ENCODE peak calls at places on chromosome 7, in five cellular contexts. Y, W, A, F and G are unnamed samples.

GRCh38 chr7:21318190-21318915 is 109.5 kb upstream of the SP4 start:
- DNase-seq in W (no peak), F (no peak), Y (no peak), A (no peak), G (no peak)

GRCh38 chr7:138865843-138866242 is 67.8 kb upstream of the ATP6V0A4 start:
- DNase-seq in A (peak), F (no peak), Y (no peak), W (peak), G (no peak)

GRCh38 chr7:134752006-134752760 is 27.3 kb upstream of the CALD1 start:
- DNase-seq in W (no peak), A (no peak), Y (no peak), F (no peak), G (no peak)

GRCh38 chr7:44348300-44348699 is 22.9 kb upstream of the CAMK2B start:
- DNase-seq in W (peak), F (no peak), Y (no peak), A (peak), G (no peak)

GRCh38 chr7:113113912-113114311 is 4.4 kb downstream of the SMIM30 start:
- DNase-seq in Y (no peak), W (peak), A (peak), F (no peak), G (no peak)

GRCh38 chr7:118305686-118306085 is 81.2 kb downstream of the ANKRD7 start:
- DNase-seq in W (no peak), Y (no peak), F (no peak), A (no peak), G (no peak)

GRCh38 chr7:104982773-104983619 is 31.0 kb upstream of the KMT2E start:
- DNase-seq in Y (peak), W (no peak), F (no peak), A (peak), G (no peak)

GRCh38 chr7:108037748-108038147 is 34.8 kb upstream of the LAMB1 start:
- DNase-seq in F (no peak), A (no peak), W (no peak), Y (no peak), G (no peak)

GRCh38 chr7:88302486-88302885 is 4.2 kb downstream of the STEAP4 start:
- DNase-seq in Y (no peak), W (no peak), F (no peak), A (no peak), G (no peak)

GRCh38 chr7:158757404-158757989 is 52.9 kb upstream of the NCAPG2 start:
- DNase-seq in F (no peak), A (no peak), Y (no peak), W (no peak), G (no peak)

GRCh38 chr7:6559896-6560295 is 8.6 kb upstream of the GRID2IP start:
- DNase-seq in F (no peak), A (no peak), W (no peak), Y (no peak), G (no peak)

DNA sequence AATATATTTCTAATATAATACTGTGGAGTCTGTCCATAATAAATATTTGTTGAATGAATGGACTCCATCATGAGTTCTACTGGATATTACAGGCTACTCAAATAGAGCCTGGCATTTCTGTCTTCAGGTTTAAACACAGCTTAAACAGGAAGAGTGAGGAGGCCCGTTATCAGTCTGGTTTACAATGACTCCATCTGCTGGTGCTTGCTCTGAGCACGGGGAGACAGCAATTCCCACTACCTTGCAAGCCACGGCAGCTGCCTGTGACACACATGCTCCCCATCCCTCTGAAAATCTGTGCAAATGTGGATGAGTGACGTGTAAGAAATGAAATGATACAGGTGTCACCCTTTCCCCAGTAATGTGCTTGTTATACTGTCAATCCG is 293.5 kb upstream of the IMMP2L start:
- DNase-seq in W (no peak), F (no peak), Y (peak), A (no peak), G (no peak)
- TF ChIP-seq CTCF in W (no peak), F (peak), Y (peak), A (no peak), G (no peak)

GRCh38 chr7:130999926-131000325 is 265.9 kb upstream of the KLF14 start:
- DNase-seq in W (no peak), A (no peak), Y (no peak), F (no peak), G (no peak)

GRCh38 chr7:130998993-130999602 is 265.1 kb upstream of the KLF14 start:
- DNase-seq in W (no peak), F (no peak), A (no peak), Y (no peak), G (no peak)

GRCh38 chr7:131002600-131002999 is 268.6 kb upstream of the KLF14 start:
- DNase-seq in W (no peak), F (no peak), A (no peak), Y (no peak), G (no peak)

GRCh38 chr7:131000389-131000788 is 266.4 kb upstream of the KLF14 start:
- DNase-seq in A (no peak), F (no peak), W (no peak), Y (no peak), G (no peak)

GRCh38 chr7:131000873-131001272 is 266.9 kb upstream of the KLF14 start:
- DNase-seq in W (no peak), Y (no peak), F (no peak), A (no peak), G (no peak)
- TF ChIP-seq CTCF in W (no peak), Y (no peak), F (no peak), A (no peak), G (no peak)

DNA sequence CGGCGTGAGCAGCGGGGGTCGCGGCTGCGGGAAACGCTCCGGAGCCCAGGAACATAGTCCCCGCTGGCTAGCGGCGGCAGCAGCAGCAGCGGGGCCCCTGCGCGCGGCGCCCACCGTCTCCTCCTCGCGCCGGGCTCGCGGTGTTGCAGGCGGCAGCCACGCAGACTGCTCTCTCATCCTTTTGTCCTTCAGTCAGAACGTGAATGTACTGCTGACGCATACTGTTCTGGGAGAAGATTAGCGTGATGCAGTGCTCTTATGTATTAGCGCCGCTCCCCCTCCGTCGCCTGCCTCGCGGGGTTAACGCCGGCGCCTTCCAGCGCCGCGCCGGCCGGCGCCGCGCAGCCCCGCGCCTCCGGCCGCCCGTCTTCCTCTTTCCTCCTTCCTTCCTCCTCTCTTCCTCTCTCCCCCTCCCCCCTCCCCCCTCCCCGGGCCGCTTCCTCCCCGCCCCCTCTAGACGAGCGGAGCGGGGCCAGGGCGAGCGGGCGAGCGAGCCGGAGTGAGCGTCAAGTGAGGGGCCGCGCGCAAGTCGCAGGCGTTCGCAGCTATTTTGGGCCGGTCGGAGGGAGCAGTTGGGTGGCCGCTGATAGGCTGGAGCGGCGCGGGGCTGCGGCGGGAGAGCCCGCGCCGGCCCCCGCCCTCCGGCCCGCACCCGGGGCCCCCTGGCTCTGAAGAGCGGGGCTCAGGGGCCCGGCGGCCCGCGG is 816 bp upstream of the LRRC4 start:
- DNase-seq in F (peak), Y (peak), A (peak), W (peak), G (peak)
- TF ChIP-seq CTCF in F (peak), Y (no peak), A (no peak), W (no peak), G (peak)

GRCh38 chr7:13476881-13477444 is 512.5 kb downstream of the ETV1 start:
- DNase-seq in Y (peak), F (no peak), W (no peak), A (no peak), G (no peak)
- TF ChIP-seq CTCF in Y (no peak), F (no peak), W (no peak), A (no peak), G (no peak)

DNA sequence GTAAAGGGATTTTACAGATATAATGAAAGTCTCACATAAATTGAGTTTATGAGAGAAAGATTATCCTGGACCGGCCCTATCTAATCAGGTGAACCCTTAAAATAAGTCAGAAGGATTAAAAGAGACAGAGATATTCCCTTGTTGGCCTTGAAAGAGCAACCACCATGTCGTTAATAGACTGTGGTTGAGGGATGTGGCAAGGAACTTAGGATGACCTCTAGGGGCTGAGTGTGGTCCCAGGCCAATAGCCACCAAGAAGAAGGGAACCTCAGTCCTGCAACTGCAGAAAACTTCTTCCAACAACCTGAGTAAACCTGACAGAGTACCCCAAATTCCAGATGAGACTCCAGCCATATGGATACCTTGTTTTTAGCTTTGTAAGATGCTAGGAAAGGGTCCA is 121.5 kb downstream of the POLR1F start:
- DNase-seq in F (no peak), W (peak), Y (no peak), A (no peak), G (no peak)
- TF ChIP-seq CTCF in F (no peak), W (no peak), Y (no peak), A (no peak), G (peak)

DNA sequence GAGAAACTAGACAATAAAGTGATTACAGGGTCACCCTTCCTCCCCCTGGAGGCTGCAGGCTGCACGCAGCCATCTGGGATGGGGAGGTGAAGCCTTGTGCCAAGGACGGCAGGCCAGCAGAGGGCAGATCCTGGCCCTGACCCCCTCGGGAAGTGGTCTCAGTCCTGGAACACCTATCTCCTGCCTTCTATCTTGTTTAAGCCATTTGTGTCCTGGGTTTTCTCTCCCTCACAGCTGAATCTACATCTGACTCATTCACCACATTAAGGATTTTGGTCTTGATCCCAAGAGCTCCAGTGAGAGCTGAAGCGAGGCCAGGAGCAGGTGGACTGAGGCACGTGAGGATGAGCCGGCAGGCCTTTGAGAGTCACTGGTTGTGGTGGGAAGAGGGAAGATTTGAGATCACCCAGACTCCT is 16.4 kb upstream of the PARP12 start:
- DNase-seq in F (peak), A (peak), W (peak), Y (no peak), G (no peak)
- TF ChIP-seq CTCF in F (no peak), A (peak), W (no peak), Y (no peak), G (peak)

GRCh38 chr7:151225948-151226510 is 976 bp downstream of the ABCF2 start:
- DNase-seq in Y (no peak), F (no peak), A (no peak), W (no peak), G (no peak)

GRCh38 chr7:151228024-151228866 is 1.2 kb upstream of the ABCF2 start:
- DNase-seq in Y (no peak), F (no peak), W (no peak), A (no peak), G (no peak)

GRCh38 chr7:151226560-151226874 is 488 bp downstream of the ABCF2 start:
- DNase-seq in W (no peak), A (no peak), Y (no peak), F (no peak), G (no peak)

GRCh38 chr7:151229249-151229648 is 2.2 kb upstream of the ABCF2 start:
- DNase-seq in W (no peak), A (no peak), F (no peak), Y (no peak), G (no peak)

GRCh38 chr7:151226875-151227782 is at the start of gene ABCF2:
- DNase-seq in Y (peak), F (peak), A (peak), W (peak), G (peak)
- TF ChIP-seq CTCF in Y (no peak), F (no peak), A (peak), W (no peak), G (no peak)

DNA sequence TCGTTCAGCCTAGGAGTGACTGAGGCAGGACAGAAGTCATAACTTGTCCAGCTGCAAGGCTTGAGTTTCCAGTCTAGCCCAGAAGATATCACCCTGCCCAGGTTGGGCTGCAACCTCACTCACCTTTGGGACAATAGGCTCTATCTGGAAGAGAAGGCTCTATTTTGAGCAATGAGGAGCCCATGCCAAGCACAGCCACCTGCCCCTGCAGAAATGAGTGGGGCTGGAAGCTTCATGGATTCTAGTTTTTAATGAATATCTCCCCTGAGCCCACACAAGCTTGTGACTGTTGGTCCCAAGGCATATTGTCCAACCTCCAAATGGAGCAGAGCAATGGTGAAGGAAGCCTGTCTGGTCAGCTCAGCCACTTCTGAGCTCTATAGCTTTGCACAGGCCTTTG is 42.7 kb downstream of the ZNF273 start:
- DNase-seq in A (no peak), W (no peak), F (no peak), Y (no peak), G (no peak)
- TF ChIP-seq CTCF in A (no peak), W (no peak), F (no peak), Y (no peak), G (no peak)

DNA sequence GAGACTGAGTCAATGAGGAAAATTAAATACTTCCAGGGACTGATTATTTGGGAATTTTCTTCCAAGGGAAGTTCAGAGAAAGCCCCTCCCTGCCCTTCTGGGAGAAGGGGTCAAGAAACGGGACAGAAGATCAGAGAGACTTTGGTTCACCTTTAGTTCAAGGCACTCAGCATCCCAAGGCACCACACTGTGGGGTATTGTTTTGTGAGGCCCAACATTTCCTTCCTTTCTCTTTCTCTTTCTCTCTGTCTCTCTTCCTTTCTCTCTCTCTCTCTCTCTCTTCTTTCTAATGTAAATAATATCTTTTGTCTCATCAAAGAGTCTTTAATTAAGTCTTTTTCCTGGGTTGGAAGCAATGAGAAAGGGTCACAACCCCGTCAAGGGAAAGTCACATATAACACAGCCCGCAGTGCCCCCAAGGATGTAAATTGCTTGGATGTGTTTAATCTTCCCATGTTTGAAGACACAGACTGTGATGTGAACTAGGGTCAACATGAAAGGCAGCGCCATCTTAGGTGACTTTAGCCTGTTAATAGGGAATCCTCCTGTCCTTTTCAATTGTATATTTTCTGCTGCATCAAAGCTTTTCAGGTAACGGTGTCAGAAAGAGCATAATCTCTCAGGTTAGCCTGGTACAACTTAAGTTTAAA is 983.3 kb upstream of the C7orf33 start:
- DNase-seq in A (no peak), Y (no peak), F (no peak), W (peak), G (no peak)
- TF ChIP-seq CTCF in A (no peak), Y (no peak), F (no peak), W (no peak), G (no peak)